ENCODE peak calls at places on chromosomes 6 and 20, in nine cellular contexts. Q, Z, W, M, C, I, Y, N and R are unnamed samples.

GRCh38 chr6:73523434-73524123 is 2.7 kb upstream of the EEF1A1 start:
- DNase-seq in I (peak), Q (peak), N (peak), Y (peak), Z (peak), M (peak), W (peak), C (peak), R (peak)

GRCh38 chr6:44410363-44410762 is 22.9 kb downstream of the CDC5L start:
- DNase-seq in Q (no peak), I (no peak), C (no peak), Y (no peak), N (no peak), W (no peak), Z (no peak), M (no peak), R (no peak)

GRCh38 chr20:46939031-46939430 is 44.4 kb downstream of the EYA2 start:
- DNase-seq in Y (peak), Z (no peak), N (peak), Q (no peak), M (no peak), W (no peak), I (no peak), C (no peak), R (peak)

GRCh38 chr20:57250607-57251343 is 15.7 kb downstream of the BMP7 start:
- DNase-seq in N (no peak), Q (no peak), C (no peak), W (no peak), Y (no peak), I (no peak), M (no peak), Z (no peak), R (no peak)

GRCh38 chr20:2626853-2627541 is 25.4 kb upstream of the NOP56 start:
- DNase-seq in I (no peak), N (peak), Y (peak), Q (no peak), W (no peak), C (no peak), M (no peak), Z (no peak), R (no peak)

GRCh38 chr20:41176711-41177552 is 39.6 kb downstream of the PLCG1 start:
- DNase-seq in M (no peak), N (no peak), C (peak), W (peak), Q (no peak), Y (no peak), Z (no peak), I (no peak), R (no peak)

GRCh38 chr20:56400001-56400640 is 7.7 kb downstream of the CSTF1 start:
- DNase-seq in Z (no peak), C (peak), M (no peak), Y (peak), I (peak), N (peak), W (no peak), Q (no peak), R (peak)

GRCh38 chr6:26598267-26598666 is 1.5 kb downstream of the ABT1 start:
- DNase-seq in C (no peak), Y (no peak), I (peak), Q (no peak), W (no peak), N (no peak), M (no peak), Z (no peak), R (no peak)

GRCh38 chr6:141107562-141108160 is 1025.1 kb upstream of the GJE1 start:
- DNase-seq in Q (no peak), Z (no peak), C (no peak), Y (no peak), I (no peak), M (no peak), W (no peak), N (peak), R (no peak)

GRCh38 chr20:58854638-58855471 is 2.3 kb downstream of the GNAS start:
- DNase-seq in I (no peak), W (no peak), M (no peak), Z (no peak), Q (no peak), N (no peak), Y (no peak), C (no peak), R (no peak)

GRCh38 chr6:162618463-162619002 is 109.0 kb downstream of the PRKN start:
- DNase-seq in N (no peak), M (no peak), I (no peak), Y (no peak), Z (no peak), W (no peak), C (no peak), Q (no peak), R (no peak)

GRCh38 chr6:111870054-111870750 is 3.0 kb downstream of the FYN start:
- DNase-seq in Q (no peak), Z (no peak), Y (no peak), C (no peak), W (no peak), N (no peak), M (no peak), I (no peak), R (no peak)

GRCh38 chr6:55825402-55826051 is 49.9 kb downstream of the BMP5 start:
- DNase-seq in Q (no peak), M (no peak), Z (no peak), C (no peak), Y (peak), W (peak), I (no peak), N (no peak), R (no peak)

GRCh38 chr20:6583134-6583738 is 184.2 kb upstream of the BMP2 start:
- DNase-seq in C (peak), Q (peak), Y (peak), M (no peak), I (peak), Z (no peak), W (peak), N (no peak), R (peak)

GRCh38 chr20:64065973-64066341 is 3.0 kb downstream of the TCEA2 start:
- DNase-seq in C (no peak), Z (peak), N (peak), Y (peak), I (no peak), W (peak), M (no peak), Q (peak), R (peak)

GRCh38 chr20:3307695-3308094 is 68.7 kb upstream of the SLC4A11 start:
- DNase-seq in W (no peak), Z (no peak), Y (no peak), M (no peak), C (no peak), N (no peak), Q (no peak), I (no peak), R (no peak)

GRCh38 chr6:98824163-98824906 is 10.0 kb upstream of the POU3F2 start:
- DNase-seq in Z (no peak), Y (no peak), I (no peak), M (no peak), C (no peak), W (no peak), N (no peak), Q (no peak), R (no peak)

GRCh38 chr6:38640216-38640909 is 634 bp upstream of the BTBD9 start:
- DNase-seq in M (peak), Z (no peak), Y (no peak), C (no peak), I (no peak), Q (no peak), W (no peak), N (no peak), R (no peak)

GRCh38 chr20:52945862-52946522 is 26.2 kb upstream of the TSHZ2 start:
- DNase-seq in I (no peak), C (no peak), N (no peak), Z (no peak), M (no peak), W (no peak), Q (no peak), Y (no peak), R (no peak)

GRCh38 chr6:167678102-167679101 is 148.3 kb upstream of the AFDN start:
- DNase-seq in M (peak), C (peak), Y (no peak), W (no peak), Z (no peak), N (no peak), Q (no peak), I (peak), R (no peak)

GRCh38 chr6:129140571-129140970 is 257.6 kb downstream of the LAMA2 start:
- DNase-seq in N (no peak), I (no peak), M (no peak), Z (no peak), Y (no peak), Q (no peak), C (no peak), W (no peak), R (no peak)

GRCh38 chr6:21437583-21437982 is 156.0 kb upstream of the SOX4 start:
- DNase-seq in W (no peak), Z (no peak), M (no peak), C (no peak), Q (no peak), N (no peak), I (no peak), Y (no peak), R (no peak)

GRCh38 chr6:161684721-161685120 is 410.9 kb upstream of the AGPAT4 start:
- DNase-seq in N (no peak), I (no peak), M (no peak), Z (no peak), Y (no peak), C (no peak), Q (no peak), W (no peak), R (no peak)

GRCh38 chr20:25136643-25137559 is 55.0 kb upstream of the VSX1 start:
- DNase-seq in W (peak), N (peak), C (no peak), Z (no peak), Q (no peak), Y (peak), M (no peak), I (peak), R (no peak)

GRCh38 chr20:5486377-5487054 is 169.8 kb upstream of the PROKR2 start:
- DNase-seq in C (no peak), N (no peak), I (no peak), W (no peak), Y (no peak), Q (no peak), M (no peak), Z (no peak), R (no peak)

GRCh38 chr6:25442898-25443297 is 163.7 kb downstream of the CARMIL1 start:
- DNase-seq in W (no peak), N (no peak), I (no peak), C (no peak), M (no peak), Y (no peak), Q (no peak), Z (no peak), R (no peak)

GRCh38 chr20:63163596-63164560 is 52.1 kb downstream of the YTHDF1 start:
- DNase-seq in W (no peak), Z (no peak), I (no peak), C (no peak), Q (no peak), M (no peak), N (no peak), Y (no peak), R (no peak)

GRCh38 chr20:45406260-45407066 is 1.6 kb upstream of the DBNDD2 start:
- DNase-seq in M (peak), I (peak), W (peak), N (no peak), Q (no peak), Z (peak), C (peak), Y (peak), R (no peak)

GRCh38 chr6:36627141-36627540 is 33.0 kb downstream of the SRSF3 start:
- DNase-seq in C (no peak), Y (no peak), N (no peak), Z (no peak), M (peak), Q (no peak), W (no peak), I (no peak), R (no peak)

GRCh38 chr20:23147964-23148720 is 62.0 kb upstream of the CD93 start:
- DNase-seq in C (peak), M (peak), W (peak), I (no peak), Z (no peak), N (peak), Y (peak), Q (no peak), R (peak)
- TF ChIP-seq POLR2A in C (no peak), M (no peak), W (no peak), I (peak), Z (peak), N (no peak), Y (no peak), Q (no peak), R (no peak)

GRCh38 chr6:7887278-7887991 is 23.2 kb downstream of the TXNDC5 start:
- DNase-seq in N (no peak), Q (no peak), M (no peak), Z (no peak), C (no peak), I (no peak), W (no peak), Y (no peak), R (no peak)
- TF ChIP-seq POLR2A in N (no peak), Q (peak), M (no peak), Z (no peak), C (no peak), I (no peak), W (no peak), Y (no peak), R (no peak)

DNA sequence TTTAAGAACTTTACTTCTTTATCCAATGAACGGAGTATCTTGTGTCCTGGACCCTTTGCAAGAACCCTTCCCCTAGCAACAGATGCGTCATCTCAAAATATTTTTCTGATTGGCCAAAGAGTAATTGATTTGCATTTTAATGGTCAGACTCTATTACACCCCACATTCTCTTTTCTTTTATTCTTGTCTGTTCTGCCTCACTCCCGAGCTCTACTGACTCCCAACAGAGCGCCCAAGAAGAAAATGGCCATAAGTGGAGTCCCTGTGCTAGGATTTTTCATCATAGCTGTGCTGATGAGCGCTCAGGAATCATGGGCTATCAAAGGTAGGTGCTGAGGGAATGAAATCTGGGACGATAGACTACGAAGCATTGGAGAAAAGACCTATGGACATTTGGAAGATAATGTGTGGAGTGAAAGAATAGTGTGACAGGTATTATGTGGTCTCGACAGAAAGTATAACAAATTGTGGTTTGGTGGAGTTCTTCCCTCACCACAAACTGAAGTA is at the start of gene HLA-DRA:
- DNase-seq in N (peak), Z (no peak), I (no peak), W (peak), Q (no peak), C (no peak), M (no peak), Y (peak), R (peak)
- TF ChIP-seq POLR2A in N (no peak), Z (peak), I (peak), W (peak), Q (peak), C (no peak), M (no peak), Y (no peak), R (no peak)

GRCh38 chr6:42782689-42783176 is 881 bp downstream of the BICRAL start:
- DNase-seq in I (peak), Y (peak), N (peak), C (peak), Q (peak), Z (peak), W (peak), M (peak), R (peak)

GRCh38 chr6:42784739-42785498 is 3.1 kb downstream of the BICRAL start:
- DNase-seq in I (peak), Q (no peak), Y (no peak), N (no peak), W (no peak), C (no peak), M (no peak), Z (no peak), R (no peak)

GRCh38 chr6:42781811-42782688 is at the start of gene BICRAL:
- DNase-seq in W (peak), C (peak), I (peak), M (peak), Y (peak), Z (peak), Q (no peak), N (peak), R (peak)

GRCh38 chr6:42783876-42784738 is 2.3 kb downstream of the BICRAL start:
- DNase-seq in I (peak), N (no peak), Z (no peak), W (no peak), C (no peak), M (no peak), Y (no peak), Q (no peak), R (no peak)

GRCh38 chr6:42783177-42783875 is 1.5 kb downstream of the BICRAL start:
- DNase-seq in Z (peak), I (peak), Q (peak), W (peak), C (peak), M (peak), N (no peak), Y (peak), R (peak)
- TF ChIP-seq POLR2A in Z (peak), I (peak), Q (peak), W (peak), C (no peak), M (peak), N (peak), Y (peak), R (peak)

GRCh38 chr6:132118144-132118543 is 167.0 kb upstream of the CCN2 start:
- DNase-seq in W (no peak), Q (no peak), M (no peak), N (no peak), I (no peak), C (no peak), Y (no peak), Z (no peak), R (no peak)
- TF ChIP-seq POLR2A in W (no peak), Q (no peak), M (no peak), N (no peak), I (no peak), C (no peak), Y (no peak), Z (no peak), R (no peak)

GRCh38 chr6:31738048-31738979 is 1.5 kb upstream of the MSH5 start:
- DNase-seq in C (peak), Y (peak), I (peak), W (no peak), M (no peak), N (no peak), Z (peak), Q (no peak), R (peak)
- TF ChIP-seq POLR2A in C (peak), Y (no peak), I (no peak), W (no peak), M (peak), N (peak), Z (peak), Q (peak), R (peak)